ENCODE peak calls at places on chromosomes 11 and 22, in five cellular contexts. One of them, this sample, is unnamed.

GRCh38 chr11:118673361-118674093 is 5.9 kb downstream of the TREH start:
- DNase-seq in cardiac muscle cell: no peak
- DNase-seq in kidney: no peak
- DNase-seq in body of pancreas: no peak
- DNase-seq in AG09309: no peak
- DNase-seq in this sample: no peak

GRCh38 chr11:86116386-86116726 is 47.5 kb upstream of the PICALM start:
- DNase-seq in cardiac muscle cell: peak; percentile 59
- DNase-seq in AG09309: peak; percentile 67
- DNase-seq in body of pancreas: no peak
- DNase-seq in kidney: no peak
- DNase-seq in this sample: peak; percentile 43

GRCh38 chr11:68440254-68440653 is 20.3 kb upstream of the PPP6R3 start:
- DNase-seq in kidney: no peak
- DNase-seq in cardiac muscle cell: peak; percentile 11
- DNase-seq in body of pancreas: no peak
- DNase-seq in AG09309: no peak
- DNase-seq in this sample: no peak

GRCh38 chr11:131985769-131986393 is 615.5 kb downstream of the NTM start:
- DNase-seq in kidney: no peak
- DNase-seq in body of pancreas: no peak
- DNase-seq in AG09309: no peak
- DNase-seq in cardiac muscle cell: no peak
- DNase-seq in this sample: no peak

GRCh38 chr11:5865826-5866225 is 8.3 kb upstream of the OR52E8 start:
- DNase-seq in body of pancreas: no peak
- DNase-seq in AG09309: no peak
- DNase-seq in kidney: no peak
- DNase-seq in cardiac muscle cell: no peak
- DNase-seq in this sample: no peak

GRCh38 chr22:46064966-46065666 is 85.2 kb upstream of the PPARA start:
- DNase-seq in body of pancreas: peak; percentile 71
- DNase-seq in cardiac muscle cell: no peak
- DNase-seq in kidney: no peak
- DNase-seq in AG09309: no peak
- DNase-seq in this sample: no peak

GRCh38 chr11:67251841-67252240 is 14.4 kb upstream of the GRK2 start:
- DNase-seq in body of pancreas: no peak
- DNase-seq in AG09309: no peak
- DNase-seq in kidney: no peak
- DNase-seq in cardiac muscle cell: no peak
- DNase-seq in this sample: no peak

GRCh38 chr22:40813912-40814315 is 5.2 kb downstream of the SLC25A17 start:
- DNase-seq in kidney: no peak
- DNase-seq in AG09309: no peak
- DNase-seq in body of pancreas: no peak
- DNase-seq in cardiac muscle cell: no peak
- DNase-seq in this sample: no peak

GRCh38 chr11:86050310-86050709 is 18.6 kb downstream of the PICALM start:
- DNase-seq in AG09309: no peak
- DNase-seq in body of pancreas: no peak
- DNase-seq in cardiac muscle cell: no peak
- DNase-seq in kidney: no peak
- DNase-seq in this sample: no peak

GRCh38 chr22:49929553-49929979 is 11.1 kb downstream of the CRELD2 start:
- DNase-seq in AG09309: no peak
- DNase-seq in body of pancreas: peak; percentile 79
- DNase-seq in kidney: no peak
- DNase-seq in cardiac muscle cell: peak; percentile 53
- DNase-seq in this sample: no peak

GRCh38 chr11:68051191-68052136 is 12.6 kb downstream of the TCIRG1 start:
- DNase-seq in kidney: no peak
- DNase-seq in AG09309: no peak
- DNase-seq in cardiac muscle cell: no peak
- DNase-seq in body of pancreas: peak; percentile 18
- DNase-seq in this sample: no peak

GRCh38 chr11:70470127-70470526 is 71.8 kb downstream of the CTTN start:
- DNase-seq in AG09309: no peak
- DNase-seq in cardiac muscle cell: peak; percentile 37
- DNase-seq in body of pancreas: peak; percentile 53
- DNase-seq in kidney: no peak
- DNase-seq in this sample: peak; percentile 37

GRCh38 chr11:27505781-27506180 is 788 bp downstream of the LIN7C start:
- DNase-seq in kidney: no peak
- DNase-seq in body of pancreas: no peak
- DNase-seq in cardiac muscle cell: peak; percentile 26
- DNase-seq in AG09309: no peak
- DNase-seq in this sample: no peak

GRCh38 chr11:14623036-14623435 is 20.6 kb upstream of the PDE3B start:
- DNase-seq in AG09309: no peak
- DNase-seq in body of pancreas: no peak
- DNase-seq in cardiac muscle cell: no peak
- DNase-seq in kidney: no peak
- DNase-seq in this sample: no peak

GRCh38 chr11:63682045-63682915 is 980 bp downstream of the RTN3 start:
- DNase-seq in kidney: no peak
- DNase-seq in AG09309: no peak
- DNase-seq in body of pancreas: peak; percentile 50
- DNase-seq in cardiac muscle cell: peak; percentile 37
- DNase-seq in this sample: no peak
- TF ChIP-seq CTCF in kidney: no peak
- TF ChIP-seq CTCF in AG09309: no peak
- TF ChIP-seq CTCF in body of pancreas: no peak
- TF ChIP-seq CTCF in cardiac muscle cell: no peak
- TF ChIP-seq CTCF in this sample: peak; percentile 61

GRCh38 chr11:15768321-15768720 is 588.0 kb downstream of the SOX6 start:
- DNase-seq in cardiac muscle cell: no peak
- DNase-seq in kidney: no peak
- DNase-seq in body of pancreas: no peak
- DNase-seq in AG09309: no peak
- DNase-seq in this sample: no peak
- TF ChIP-seq CTCF in cardiac muscle cell: no peak
- TF ChIP-seq CTCF in kidney: no peak
- TF ChIP-seq CTCF in body of pancreas: no peak
- TF ChIP-seq CTCF in AG09309: no peak
- TF ChIP-seq CTCF in this sample: no peak

GRCh38 chr11:11789735-11790369 is 51.9 kb upstream of the USP47 start:
- DNase-seq in body of pancreas: peak; percentile 45
- DNase-seq in AG09309: no peak
- DNase-seq in kidney: no peak
- DNase-seq in cardiac muscle cell: peak; percentile 38
- DNase-seq in this sample: no peak
- TF ChIP-seq CTCF in body of pancreas: peak; percentile 23
- TF ChIP-seq CTCF in AG09309: peak; percentile 48
- TF ChIP-seq CTCF in kidney: no peak
- TF ChIP-seq CTCF in cardiac muscle cell: peak; percentile 80
- TF ChIP-seq CTCF in this sample: peak; percentile 68

GRCh38 chr22:38657248-38657909 is 941 bp downstream of the CBY1 start:
- DNase-seq in body of pancreas: peak; percentile 56
- DNase-seq in kidney: no peak
- DNase-seq in AG09309: no peak
- DNase-seq in cardiac muscle cell: peak; percentile 17
- DNase-seq in this sample: no peak
- TF ChIP-seq CTCF in body of pancreas: no peak
- TF ChIP-seq CTCF in kidney: no peak
- TF ChIP-seq CTCF in AG09309: no peak
- TF ChIP-seq CTCF in cardiac muscle cell: no peak
- TF ChIP-seq CTCF in this sample: no peak

GRCh38 chr11:64777449-64778222 is 706 bp downstream of the SF1 start:
- DNase-seq in body of pancreas: peak; percentile 87
- DNase-seq in cardiac muscle cell: peak; percentile 83
- DNase-seq in kidney: peak; percentile 94
- DNase-seq in AG09309: peak; percentile 39
- DNase-seq in this sample: peak; percentile 35

GRCh38 chr11:64776875-64777274 is 1.5 kb downstream of the SF1 start:
- DNase-seq in body of pancreas: peak; percentile 3
- DNase-seq in AG09309: no peak
- DNase-seq in kidney: peak; percentile 22
- DNase-seq in cardiac muscle cell: no peak
- DNase-seq in this sample: no peak

GRCh38 chr11:64778223-64778472 is 194 bp downstream of the SF1 start:
- DNase-seq in cardiac muscle cell: no peak
- DNase-seq in kidney: no peak
- DNase-seq in AG09309: no peak
- DNase-seq in body of pancreas: no peak
- DNase-seq in this sample: no peak

GRCh38 chr11:64776425-64776824 is 1.9 kb downstream of the SF1 start:
- DNase-seq in cardiac muscle cell: no peak
- DNase-seq in body of pancreas: no peak
- DNase-seq in kidney: no peak
- DNase-seq in AG09309: no peak
- DNase-seq in this sample: no peak

GRCh38 chr11:64778473-64779298 is at the start of gene SF1:
- DNase-seq in kidney: peak; percentile 99
- DNase-seq in body of pancreas: peak; percentile 98
- DNase-seq in cardiac muscle cell: peak; percentile 100
- DNase-seq in AG09309: peak; percentile 99
- DNase-seq in this sample: peak; percentile 100
- TF ChIP-seq CTCF in kidney: peak; percentile 16
- TF ChIP-seq CTCF in body of pancreas: no peak
- TF ChIP-seq CTCF in cardiac muscle cell: peak; percentile 6
- TF ChIP-seq CTCF in AG09309: no peak
- TF ChIP-seq CTCF in this sample: no peak

DNA sequence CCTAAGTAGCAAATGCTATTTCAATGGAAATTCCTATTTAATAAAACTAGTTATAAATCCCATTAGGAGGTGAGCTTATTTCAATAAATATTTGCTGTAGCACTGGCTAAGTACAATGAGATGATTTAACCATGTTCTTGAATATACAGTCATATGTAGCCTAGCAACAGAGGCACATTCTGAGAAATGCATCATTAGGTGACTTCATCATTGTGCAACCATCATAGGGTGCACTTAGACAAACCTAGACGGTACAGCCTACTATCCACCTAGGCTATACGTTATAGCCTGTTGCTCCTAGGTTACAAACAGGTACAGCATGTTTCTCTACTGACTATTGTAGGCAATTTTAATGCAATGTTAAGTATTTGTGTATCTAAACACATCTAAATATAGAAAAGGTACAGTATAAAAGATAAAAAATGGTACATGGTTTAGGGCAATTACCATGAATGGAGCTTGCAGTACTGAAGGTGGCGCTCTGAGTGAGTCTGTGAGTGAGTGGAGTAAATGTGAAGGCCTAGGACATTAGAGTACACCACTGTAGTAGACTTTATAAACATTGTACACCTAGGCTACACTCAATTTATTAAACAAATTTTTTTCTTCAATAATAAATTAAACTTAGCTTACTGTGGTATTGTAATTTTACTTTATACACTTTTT is 350.1 kb downstream of the CASP12 start:
- DNase-seq in AG09309: no peak
- DNase-seq in kidney: no peak
- DNase-seq in body of pancreas: no peak
- DNase-seq in cardiac muscle cell: peak; percentile 16
- DNase-seq in this sample: no peak
- TF ChIP-seq CTCF in AG09309: no peak
- TF ChIP-seq CTCF in kidney: no peak
- TF ChIP-seq CTCF in body of pancreas: no peak
- TF ChIP-seq CTCF in cardiac muscle cell: no peak
- TF ChIP-seq CTCF in this sample: no peak

DNA sequence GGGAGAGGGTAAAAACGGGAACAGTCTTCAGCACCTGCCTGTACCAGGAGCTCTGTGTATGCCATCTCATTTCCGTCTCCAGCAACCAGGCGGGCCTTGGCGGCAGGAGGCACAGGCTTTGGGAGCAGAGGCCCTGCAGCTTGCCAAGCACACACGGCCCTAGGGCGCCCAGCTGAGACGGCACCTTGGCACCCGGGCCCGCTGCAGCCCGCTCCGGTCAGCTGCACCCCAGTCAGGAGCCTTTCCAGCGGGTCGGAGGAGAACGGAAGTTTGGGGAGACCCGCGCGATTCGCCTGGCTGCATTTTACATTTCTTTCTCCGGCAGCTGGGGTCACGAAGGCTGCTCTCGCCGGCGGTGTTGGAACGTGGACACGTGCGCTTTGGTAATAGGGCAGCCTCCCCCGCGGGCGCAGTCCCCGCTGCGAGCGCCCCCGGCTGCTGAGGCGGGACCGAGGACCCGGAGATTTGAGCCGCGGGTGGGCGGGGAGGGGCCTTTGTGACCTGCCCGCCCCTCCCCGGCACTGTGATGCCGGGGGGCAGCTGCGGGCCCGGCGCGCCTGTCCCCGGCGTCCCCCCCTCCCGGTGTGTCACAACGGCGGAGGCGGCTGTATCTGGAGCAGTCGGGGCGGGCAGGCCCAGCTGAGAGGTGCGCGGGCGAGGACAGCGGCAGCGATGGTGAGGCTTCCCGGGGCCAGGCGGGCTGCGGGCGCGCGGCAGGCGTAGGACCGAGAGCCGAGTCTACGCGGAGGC is at the start of gene TUBA8:
- DNase-seq in AG09309: no peak
- DNase-seq in body of pancreas: peak; percentile 66
- DNase-seq in cardiac muscle cell: peak; percentile 36
- DNase-seq in kidney: peak; percentile 88
- DNase-seq in this sample: no peak
- TF ChIP-seq CTCF in AG09309: no peak
- TF ChIP-seq CTCF in body of pancreas: no peak
- TF ChIP-seq CTCF in cardiac muscle cell: no peak
- TF ChIP-seq CTCF in kidney: no peak
- TF ChIP-seq CTCF in this sample: no peak

GRCh38 chr11:100404907-100405306 is 282.2 kb upstream of the ARHGAP42 start:
- DNase-seq in kidney: no peak
- DNase-seq in cardiac muscle cell: no peak
- DNase-seq in AG09309: no peak
- DNase-seq in body of pancreas: no peak
- DNase-seq in this sample: no peak
- TF ChIP-seq CTCF in kidney: no peak
- TF ChIP-seq CTCF in cardiac muscle cell: no peak
- TF ChIP-seq CTCF in AG09309: no peak
- TF ChIP-seq CTCF in body of pancreas: no peak
- TF ChIP-seq CTCF in this sample: no peak

DNA sequence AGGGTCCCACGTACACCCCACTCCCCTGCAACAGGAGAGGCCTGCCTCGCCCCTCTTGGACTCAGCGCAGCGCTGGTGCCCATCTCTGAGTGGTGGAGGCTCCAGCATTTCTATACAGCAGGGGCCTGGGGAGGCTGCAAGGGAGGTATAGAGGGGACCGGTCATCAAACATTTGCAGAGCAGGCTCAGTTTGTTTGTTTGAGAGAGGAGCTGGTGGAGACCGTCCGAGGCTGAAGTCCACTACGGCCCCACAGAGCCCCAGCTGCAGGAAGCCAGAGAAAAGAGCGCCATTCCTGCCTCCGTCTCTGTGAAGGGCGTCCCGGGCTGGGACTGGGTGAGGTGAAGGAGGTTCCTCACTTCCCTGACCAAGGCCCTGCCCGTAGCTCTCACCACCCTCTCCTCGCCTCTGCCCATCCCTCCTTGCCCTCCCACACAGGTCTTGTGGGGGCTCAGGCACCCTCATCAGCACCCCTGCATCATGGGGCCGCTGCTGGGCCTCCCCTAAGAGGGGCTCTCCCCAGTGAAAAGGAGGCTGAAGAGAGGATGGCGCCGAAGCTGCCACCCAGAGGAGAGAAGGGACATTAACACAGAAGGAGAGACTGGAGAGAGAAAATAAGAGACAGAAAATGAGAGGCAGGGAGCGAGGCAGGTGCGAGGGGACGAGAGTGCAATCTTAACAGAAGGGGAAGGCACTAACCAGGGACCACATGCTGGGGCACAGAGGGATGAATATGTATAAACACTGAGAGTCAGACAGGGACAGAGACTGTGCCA is 24.6 kb downstream of the RPUSD4 start:
- DNase-seq in body of pancreas: no peak
- DNase-seq in AG09309: no peak
- DNase-seq in cardiac muscle cell: no peak
- DNase-seq in kidney: no peak
- DNase-seq in this sample: no peak
- TF ChIP-seq CTCF in body of pancreas: no peak
- TF ChIP-seq CTCF in AG09309: peak; percentile 14
- TF ChIP-seq CTCF in cardiac muscle cell: peak; percentile 29
- TF ChIP-seq CTCF in kidney: no peak
- TF ChIP-seq CTCF in this sample: no peak